ENCODE peak calls at places on chromosomes 4 and X, in ten cellular contexts. X is fibroblast of lung, V is Peyer's patch, I is neural crest cell, Q is upper lobe of right lung, T is IMR-90, S is tibial artery, P is OCI-LY7, M is spleen, Y is HFFc6. W is an unnamed sample.
A peak's percentile ranks its signal among the peaks of the same experiment; 100 is the strongest.

GRCh38 chr4:87916636-87917035 is 58.9 kb upstream of the SPP1 start:
- DNase-seq in X (peak; percentile 66), V (no peak), I (no peak), Q (no peak), T (no peak), S (no peak), P (no peak), M (no peak), Y (no peak), W (no peak)

GRCh38 chr4:138236035-138236434 is 6.1 kb downstream of the SLC7A11 start:
- DNase-seq in X (peak; percentile 45), V (no peak), I (no peak), Q (no peak), T (peak; percentile 60), S (no peak), P (no peak), M (no peak), Y (peak; percentile 20), W (no peak)

GRCh38 chr4:7717161-7717560 is 222.5 kb downstream of the AFAP1 start:
- DNase-seq in X (no peak), V (no peak), I (no peak), Q (no peak), T (no peak), S (no peak), P (no peak), M (no peak), Y (no peak), W (no peak)

GRCh38 chr4:123471655-123472054 is 75.1 kb downstream of the SPRY1 start:
- DNase-seq in X (no peak), V (no peak), I (no peak), Q (no peak), T (no peak), S (no peak), P (no peak), M (no peak), Y (no peak), W (no peak)

GRCh38 chrX:85379174-85379907 is at the start of gene POF1B:
- DNase-seq in X (no peak), V (peak; percentile 60), I (no peak), Q (no peak), T (no peak), S (no peak), P (no peak), M (no peak), Y (no peak), W (no peak)

GRCh38 chr4:10715696-10716095 is 31.1 kb upstream of the CLNK start:
- DNase-seq in X (peak; percentile 80), V (no peak), I (no peak), Q (no peak), T (peak; percentile 57), S (no peak), P (no peak), M (no peak), Y (no peak), W (no peak)

GRCh38 chrX:1105671-1106419 is 106.6 kb downstream of the CRLF2 start:
- DNase-seq in X (no peak), V (no peak), I (no peak), Q (peak; percentile 17), T (no peak), S (no peak), P (no peak), M (no peak), Y (no peak), W (no peak)

GRCh38 chr4:79862842-79863241 is 210.2 kb downstream of the ANTXR2 start:
- DNase-seq in X (no peak), V (no peak), I (no peak), Q (no peak), T (no peak), S (no peak), P (no peak), M (no peak), Y (no peak), W (no peak)

GRCh38 chr4:8838911-8839431 is 32.7 kb downstream of the HMX1 start:
- DNase-seq in X (no peak), V (peak; percentile 31), I (no peak), Q (peak; percentile 57), T (no peak), S (peak; percentile 13), P (no peak), M (no peak), Y (no peak), W (peak; percentile 9)

GRCh38 chr4:17166954-17167353 is 268.5 kb upstream of the LDB2 start:
- DNase-seq in X (peak; percentile 55), V (no peak), I (no peak), Q (no peak), T (no peak), S (peak; percentile 25), P (no peak), M (no peak), Y (peak; percentile 36), W (no peak)

GRCh38 chrX:100863326-100863854 is 10.8 kb downstream of the NOX1 start:
- DNase-seq in X (no peak), V (no peak), I (no peak), Q (no peak), T (no peak), S (no peak), P (no peak), M (no peak), Y (no peak), W (no peak)

GRCh38 chrX:71618303-71618721 is at the start of gene CXCR3:
- DNase-seq in X (peak; percentile 44), V (no peak), I (no peak), Q (peak; percentile 72), T (no peak), S (no peak), P (peak; percentile 59), M (peak; percentile 83), Y (no peak), W (peak; percentile 21)

GRCh38 chr4:180827193-180827592 is 1416.0 kb upstream of the TENM3 start:
- DNase-seq in X (peak; percentile 33), V (no peak), I (no peak), Q (no peak), T (peak; percentile 39), S (no peak), P (no peak), M (no peak), Y (no peak), W (no peak)

GRCh38 chr4:180828455-180829018 is 1414.7 kb upstream of the TENM3 start:
- DNase-seq in X (peak; percentile 69), V (no peak), I (peak; percentile 48), Q (no peak), T (peak; percentile 83), S (no peak), P (peak; percentile 68), M (no peak), Y (peak; percentile 61), W (no peak)

GRCh38 chr4:180827610-180828009 is 1415.6 kb upstream of the TENM3 start:
- DNase-seq in X (peak; percentile 21), V (no peak), I (no peak), Q (no peak), T (peak; percentile 67), S (no peak), P (no peak), M (no peak), Y (peak; percentile 2), W (no peak)

DNA sequence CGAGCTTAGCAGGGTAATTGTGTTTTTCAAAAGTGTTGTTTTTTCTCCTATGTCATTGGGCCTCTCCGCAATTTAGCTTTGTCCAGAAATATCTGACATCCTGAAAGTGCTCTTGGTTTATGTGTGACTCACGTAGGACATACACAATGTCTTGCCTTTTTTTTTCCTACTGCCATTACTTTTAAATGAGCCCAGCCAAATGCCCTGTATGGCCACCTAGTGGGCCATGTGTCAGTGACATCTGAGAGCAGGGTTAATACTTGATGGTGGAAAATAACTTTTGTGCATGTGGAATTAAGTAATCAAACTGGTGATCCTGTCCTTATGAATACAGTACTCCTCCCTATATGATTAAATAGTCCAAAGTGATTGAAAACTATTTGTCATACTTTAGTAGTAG is 1411.1 kb upstream of the TENM3 start:
- DNase-seq in X (no peak), V (no peak), I (no peak), Q (no peak), T (no peak), S (no peak), P (peak; percentile 28), M (no peak), Y (no peak), W (no peak)
- TF ChIP-seq CTCF in X (no peak), V (no peak), I (peak; percentile 42), Q (no peak), T (peak; percentile 20), S (no peak), P (peak; percentile 61), M (no peak), Y (peak; percentile 53), W (no peak)

GRCh38 chr4:81207793-81208192 is 7.2 kb downstream of the PRKG2 start:
- DNase-seq in X (peak; percentile 59), V (no peak), I (no peak), Q (no peak), T (peak; percentile 89), S (no peak), P (no peak), M (no peak), Y (peak; percentile 38), W (no peak)
- TF ChIP-seq CTCF in X (no peak), V (no peak), I (no peak), Q (no peak), T (no peak), S (no peak), P (no peak), M (no peak), Y (no peak), W (no peak)

GRCh38 chrX:154355776-154356140 is 18.7 kb downstream of the FLNA start:
- DNase-seq in X (no peak), V (no peak), I (no peak), Q (peak; percentile 65), T (no peak), S (no peak), P (no peak), M (no peak), Y (no peak), W (no peak)
- TF ChIP-seq CTCF in X (no peak), V (no peak), I (no peak), Q (no peak), T (no peak), S (no peak), P (no peak), M (no peak), Y (no peak), W (no peak)

GRCh38 chr4:13403326-13403725 is 80.8 kb downstream of the RAB28 start:
- DNase-seq in X (no peak), V (no peak), I (no peak), Q (no peak), T (no peak), S (no peak), P (no peak), M (no peak), Y (no peak), W (no peak)

GRCh38 chr4:13399257-13399656 is 84.9 kb downstream of the RAB28 start:
- DNase-seq in X (peak; percentile 49), V (no peak), I (no peak), Q (no peak), T (peak; percentile 31), S (no peak), P (no peak), M (no peak), Y (peak; percentile 22), W (no peak)

GRCh38 chr4:13409324-13409723 is 74.8 kb downstream of the RAB28 start:
- DNase-seq in X (no peak), V (no peak), I (no peak), Q (no peak), T (no peak), S (no peak), P (no peak), M (no peak), Y (no peak), W (no peak)

DNA sequence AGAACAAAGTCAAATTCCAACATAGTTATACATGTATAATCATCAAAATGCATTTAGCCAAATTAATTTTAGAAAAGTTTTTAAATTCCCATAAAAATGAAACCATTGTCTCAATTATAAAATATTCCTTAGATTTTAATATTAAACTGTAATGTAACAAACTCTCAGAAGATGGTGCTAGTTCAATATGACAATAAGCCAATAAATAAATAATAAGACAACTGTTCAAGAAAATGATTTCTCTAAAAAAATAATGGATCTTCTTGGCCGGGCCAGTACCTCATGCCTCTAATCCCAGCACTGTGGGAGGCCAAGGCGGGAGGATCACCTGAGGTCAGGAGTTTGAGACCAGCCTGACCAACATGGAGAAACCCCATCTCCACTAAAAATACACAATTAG is 80.3 kb downstream of the RAB28 start:
- DNase-seq in X (no peak), V (no peak), I (no peak), Q (no peak), T (no peak), S (no peak), P (no peak), M (no peak), Y (no peak), W (no peak)
- TF ChIP-seq CTCF in X (no peak), V (no peak), I (no peak), Q (no peak), T (peak; percentile 15), S (no peak), P (no peak), M (no peak), Y (peak; percentile 51), W (no peak)

W was measured in activated B cell treated with CpG ODN at 0.5 μM for 24 hours.